ENCODE peak calls at places on chromosomes 11 and 22, in four cellular contexts. One of them, this sample, is unnamed.

GRCh38 chr11:83120328-83120727 is 36.6 kb upstream of the PCF11 start:
- DNase-seq in T-helper 1 cell: no peak
- DNase-seq in Right ventricle myocardium superior: no peak
- DNase-seq in tibial nerve: no peak
- DNase-seq in this sample: no peak

GRCh38 chr11:8267831-8268529 is 4.3 kb upstream of the LMO1 start:
- DNase-seq in Right ventricle myocardium superior: peak; percentile 48
- DNase-seq in T-helper 1 cell: no peak
- DNase-seq in tibial nerve: no peak
- DNase-seq in this sample: no peak

GRCh38 chr11:44868455-44869421 is 81.9 kb downstream of the TP53I11 start:
- DNase-seq in tibial nerve: no peak
- DNase-seq in T-helper 1 cell: no peak
- DNase-seq in Right ventricle myocardium superior: no peak
- DNase-seq in this sample: no peak

GRCh38 chr22:37999640-38000272 is 15.4 kb upstream of the SOX10 start:
- DNase-seq in tibial nerve: no peak
- DNase-seq in T-helper 1 cell: no peak
- DNase-seq in Right ventricle myocardium superior: no peak
- DNase-seq in this sample: no peak

GRCh38 chr22:23380230-23380573 is 199.9 kb downstream of the IGLL1 start:
- DNase-seq in T-helper 1 cell: no peak
- DNase-seq in Right ventricle myocardium superior: no peak
- DNase-seq in tibial nerve: no peak
- DNase-seq in this sample: no peak

GRCh38 chr11:61488651-61489291 is 19.8 kb upstream of the LRRC10B start:
- DNase-seq in Right ventricle myocardium superior: peak; percentile 81
- DNase-seq in tibial nerve: no peak
- DNase-seq in T-helper 1 cell: no peak
- DNase-seq in this sample: no peak

GRCh38 chr22:37065149-37065548 is 13.6 kb downstream of the KCTD17 start:
- DNase-seq in T-helper 1 cell: no peak
- DNase-seq in Right ventricle myocardium superior: no peak
- DNase-seq in tibial nerve: no peak
- DNase-seq in this sample: no peak

GRCh38 chr11:1073851-1074243 is 827 bp upstream of the MUC2 start:
- DNase-seq in T-helper 1 cell: no peak
- DNase-seq in Right ventricle myocardium superior: no peak
- DNase-seq in tibial nerve: no peak
- DNase-seq in this sample: no peak

GRCh38 chr22:21823740-21824438 is 43.6 kb downstream of the MAPK1 start:
- DNase-seq in Right ventricle myocardium superior: no peak
- DNase-seq in T-helper 1 cell: no peak
- DNase-seq in tibial nerve: no peak
- DNase-seq in this sample: no peak

GRCh38 chr11:72670041-72670440 is 4.2 kb downstream of the PDE2A start:
- DNase-seq in T-helper 1 cell: no peak
- DNase-seq in tibial nerve: no peak
- DNase-seq in Right ventricle myocardium superior: no peak
- DNase-seq in this sample: no peak

GRCh38 chr11:131932584-131933360 is 562.4 kb downstream of the NTM start:
- DNase-seq in T-helper 1 cell: no peak
- DNase-seq in tibial nerve: no peak
- DNase-seq in Right ventricle myocardium superior: peak; percentile 52
- DNase-seq in this sample: no peak

GRCh38 chr22:22027955-22028354 is 45.4 kb upstream of the TOP3B start:
- DNase-seq in Right ventricle myocardium superior: no peak
- DNase-seq in T-helper 1 cell: no peak
- DNase-seq in tibial nerve: no peak
- DNase-seq in this sample: no peak

GRCh38 chr11:40293655-40294342 is 1165.7 kb downstream of the LRRC4C start:
- DNase-seq in tibial nerve: peak; percentile 70
- DNase-seq in T-helper 1 cell: no peak
- DNase-seq in Right ventricle myocardium superior: peak; percentile 71
- DNase-seq in this sample: no peak

GRCh38 chr11:67022961-67023956 is at the start of gene SYT12:
- DNase-seq in Right ventricle myocardium superior: no peak
- DNase-seq in T-helper 1 cell: no peak
- DNase-seq in tibial nerve: no peak
- DNase-seq in this sample: peak; percentile 12

GRCh38 chr11:107563702-107564101 is 1.8 kb downstream of the ALKBH8 start:
- DNase-seq in tibial nerve: peak; percentile 38
- DNase-seq in T-helper 1 cell: peak; percentile 18
- DNase-seq in Right ventricle myocardium superior: no peak
- DNase-seq in this sample: peak; percentile 30

GRCh38 chr11:127110542-127110941 is 110.0 kb upstream of the KIRREL3 start:
- DNase-seq in T-helper 1 cell: no peak
- DNase-seq in tibial nerve: peak; percentile 10
- DNase-seq in Right ventricle myocardium superior: no peak
- DNase-seq in this sample: no peak

GRCh38 chr11:76724162-76724768 is 53.7 kb upstream of the LRRC32 start:
- DNase-seq in T-helper 1 cell: no peak
- DNase-seq in tibial nerve: no peak
- DNase-seq in Right ventricle myocardium superior: no peak
- DNase-seq in this sample: no peak

GRCh38 chr22:40491990-40492631 is 121.7 kb downstream of the SGSM3 start:
- DNase-seq in Right ventricle myocardium superior: no peak
- DNase-seq in T-helper 1 cell: no peak
- DNase-seq in tibial nerve: no peak
- DNase-seq in this sample: peak; percentile 22

GRCh38 chr11:37378989-37379388 is 781.0 kb upstream of the RAG2 start:
- DNase-seq in tibial nerve: no peak
- DNase-seq in T-helper 1 cell: no peak
- DNase-seq in Right ventricle myocardium superior: no peak
- DNase-seq in this sample: no peak

GRCh38 chr11:132037467-132037862 is 667.0 kb downstream of the NTM start:
- DNase-seq in tibial nerve: no peak
- DNase-seq in T-helper 1 cell: no peak
- DNase-seq in Right ventricle myocardium superior: no peak
- DNase-seq in this sample: no peak

GRCh38 chr11:134791102-134791501 is 379.1 kb upstream of the B3GAT1 start:
- DNase-seq in Right ventricle myocardium superior: no peak
- DNase-seq in tibial nerve: no peak
- DNase-seq in T-helper 1 cell: no peak
- DNase-seq in this sample: no peak

GRCh38 chr11:103202048-103202651 is 92.9 kb downstream of the DYNC2H1 start:
- DNase-seq in T-helper 1 cell: no peak
- DNase-seq in tibial nerve: no peak
- DNase-seq in Right ventricle myocardium superior: no peak
- DNase-seq in this sample: no peak

GRCh38 chr22:35560366-35560765 is 19.7 kb downstream of the RASD2 start:
- DNase-seq in T-helper 1 cell: no peak
- DNase-seq in Right ventricle myocardium superior: no peak
- DNase-seq in tibial nerve: no peak
- DNase-seq in this sample: no peak

GRCh38 chr11:57327721-57328120 is 3.0 kb upstream of the TNKS1BP1 start:
- DNase-seq in T-helper 1 cell: no peak
- DNase-seq in Right ventricle myocardium superior: no peak
- DNase-seq in tibial nerve: no peak
- DNase-seq in this sample: no peak

GRCh38 chr11:1660025-1660867 is 30.7 kb downstream of the KRTAP5-5 start:
- DNase-seq in Right ventricle myocardium superior: no peak
- DNase-seq in tibial nerve: no peak
- DNase-seq in T-helper 1 cell: no peak
- DNase-seq in this sample: no peak

GRCh38 chr11:83871013-83871412 is 584.8 kb upstream of the CCDC90B start:
- DNase-seq in tibial nerve: no peak
- DNase-seq in Right ventricle myocardium superior: no peak
- DNase-seq in T-helper 1 cell: no peak
- DNase-seq in this sample: no peak

GRCh38 chr11:63505857-63506528 is at the start of gene LGALS12:
- DNase-seq in T-helper 1 cell: no peak
- DNase-seq in Right ventricle myocardium superior: peak; percentile 68
- DNase-seq in tibial nerve: no peak
- DNase-seq in this sample: no peak

GRCh38 chr11:441418-442274 is at the start of gene ANO9:
- DNase-seq in tibial nerve: no peak
- DNase-seq in T-helper 1 cell: peak; percentile 62
- DNase-seq in Right ventricle myocardium superior: peak; percentile 43
- DNase-seq in this sample: peak; percentile 66

GRCh38 chr11:33692013-33692504 is 8.6 kb downstream of the C11orf91 start:
- DNase-seq in T-helper 1 cell: no peak
- DNase-seq in Right ventricle myocardium superior: peak; percentile 67
- DNase-seq in tibial nerve: peak; percentile 80
- DNase-seq in this sample: no peak

GRCh38 chr11:115469361-115469760 is 34.9 kb downstream of the CADM1 start:
- DNase-seq in tibial nerve: no peak
- DNase-seq in Right ventricle myocardium superior: no peak
- DNase-seq in T-helper 1 cell: no peak
- DNase-seq in this sample: no peak

GRCh38 chr11:46296520-46297448 is 19.3 kb downstream of the CREB3L1 start:
- DNase-seq in tibial nerve: no peak
- DNase-seq in T-helper 1 cell: no peak
- DNase-seq in Right ventricle myocardium superior: no peak
- DNase-seq in this sample: no peak

GRCh38 chr11:64058494-64058893 is 22.8 kb downstream of the FLRT1 start:
- DNase-seq in T-helper 1 cell: no peak
- DNase-seq in Right ventricle myocardium superior: peak; percentile 79
- DNase-seq in tibial nerve: no peak
- DNase-seq in this sample: no peak

GRCh38 chr11:118697346-118697745 is 17.9 kb upstream of the TREH start:
- DNase-seq in tibial nerve: no peak
- DNase-seq in Right ventricle myocardium superior: no peak
- DNase-seq in T-helper 1 cell: no peak
- DNase-seq in this sample: no peak

GRCh38 chr11:65119670-65119995 is 2.1 kb upstream of the ZNHIT2 start:
- DNase-seq in Right ventricle myocardium superior: no peak
- DNase-seq in tibial nerve: no peak
- DNase-seq in T-helper 1 cell: no peak
- DNase-seq in this sample: no peak

GRCh38 chr11:103736986-103737622 is 299.3 kb upstream of the DDI1 start:
- DNase-seq in Right ventricle myocardium superior: peak; percentile 59
- DNase-seq in tibial nerve: no peak
- DNase-seq in T-helper 1 cell: no peak
- DNase-seq in this sample: no peak

GRCh38 chr22:36702832-36703210 is 731 bp downstream of the CACNG2 start:
- DNase-seq in tibial nerve: no peak
- DNase-seq in T-helper 1 cell: no peak
- DNase-seq in Right ventricle myocardium superior: no peak
- DNase-seq in this sample: no peak

GRCh38 chr11:34447044-34447443 is 8.3 kb downstream of the CAT start:
- DNase-seq in Right ventricle myocardium superior: no peak
- DNase-seq in T-helper 1 cell: no peak
- DNase-seq in tibial nerve: no peak
- DNase-seq in this sample: no peak